ENCODE peak calls at places on chromosomes 3 and 15, in eight cellular contexts. I, O, X, S, P, J, E and G are unnamed samples.

GRCh38 chr15:49045691-49046112 is 544 bp downstream of the SECISBP2L start:
- DNase-seq in J (no peak), I (peak; percentile 3), E (no peak), X (no peak), P (no peak), O (no peak), S (peak; percentile 21), G (no peak)

GRCh38 chr3:195150194-195151118 is 120.5 kb downstream of the XXYLT1 start:
- DNase-seq in J (peak; percentile 82), S (peak; percentile 40), O (no peak), P (peak; percentile 50), I (peak; percentile 80), E (peak; percentile 73), X (peak; percentile 61), G (no peak)

GRCh38 chr3:136624894-136625815 is 127.0 kb downstream of the STAG1 start:
- DNase-seq in I (no peak), E (no peak), X (no peak), P (no peak), S (no peak), J (no peak), O (no peak), G (no peak)

GRCh38 chr3:1214928-1215327 is 122.1 kb downstream of the CNTN6 start:
- DNase-seq in X (peak; percentile 30), E (no peak), J (no peak), O (no peak), S (no peak), P (no peak), I (no peak), G (no peak)

GRCh38 chr3:65548848-65549625 is 489.7 kb downstream of the MAGI1 start:
- DNase-seq in X (no peak), E (peak; percentile 20), O (no peak), J (no peak), S (no peak), P (peak; percentile 17), I (peak; percentile 65), G (peak; percentile 59)

GRCh38 chr3:158168996-158169573 is 59.2 kb downstream of the RSRC1 start:
- DNase-seq in S (no peak), E (no peak), J (no peak), O (no peak), P (no peak), I (no peak), X (no peak), G (no peak)

GRCh38 chr3:38136272-38136806 is 588 bp downstream of the ACAA1 start:
- DNase-seq in J (no peak), P (no peak), O (no peak), I (no peak), E (peak; percentile 68), X (no peak), S (peak; percentile 41), G (no peak)

GRCh38 chr15:22794621-22795167 is 8.2 kb downstream of the NIPA1 start:
- DNase-seq in I (no peak), J (no peak), S (no peak), O (no peak), E (no peak), P (no peak), X (no peak), G (no peak)

GRCh38 chr15:99368743-99369142 is 117.5 kb downstream of the LRRC28 start:
- DNase-seq in J (no peak), I (no peak), E (no peak), X (no peak), S (no peak), O (no peak), P (no peak), G (no peak)

GRCh38 chr3:141482250-141482937 is 4.4 kb upstream of the RASA2 start:
- DNase-seq in X (peak; percentile 69), I (no peak), O (no peak), E (no peak), J (no peak), P (no peak), S (no peak), G (no peak)